ENCODE peak calls at places on chromosomes 1 and 21, in nine cellular contexts. K, O, T, Y, G, W, N, Q and P are unnamed samples.

GRCh38 chr1:164748253-164748899 is 189.4 kb downstream of the PBX1 start:
- DNase-seq in T (no peak), N (no peak), Q (peak; percentile 81), G (peak; percentile 89), W (peak; percentile 78), O (peak; percentile 99), K (peak; percentile 100), Y (no peak), P (peak; percentile 98)

GRCh38 chr1:36889846-36890245 is 144.5 kb downstream of the GRIK3 start:
- DNase-seq in K (no peak), O (no peak), T (no peak), Q (no peak), W (no peak), N (peak; percentile 0), G (no peak), Y (peak; percentile 4), P (no peak)

GRCh38 chr1:15882665-15883064 is 35.2 kb downstream of the SPEN start:
- DNase-seq in K (no peak), O (no peak), Y (no peak), N (no peak), G (no peak), W (no peak), Q (no peak), T (no peak), P (peak; percentile 34)

GRCh38 chr1:71080178-71080781 is 555 bp downstream of the ZRANB2 start:
- DNase-seq in O (no peak), Y (no peak), T (no peak), N (no peak), W (no peak), G (peak; percentile 15), Q (no peak), K (peak; percentile 14), P (peak; percentile 34)

GRCh38 chr1:209926045-209926444 is 12.0 kb upstream of the SYT14 start:
- DNase-seq in Q (peak; percentile 97), T (no peak), W (no peak), Y (no peak), G (peak; percentile 95), N (no peak), O (peak; percentile 98), K (peak; percentile 87), P (peak; percentile 86)

GRCh38 chr1:234619071-234619480 is 9.1 kb upstream of the IRF2BP2 start:
- DNase-seq in G (peak; percentile 33), W (no peak), O (peak; percentile 70), T (no peak), K (peak; percentile 71), Q (no peak), N (no peak), Y (no peak), P (no peak)

GRCh38 chr1:118947790-118948189 is 40.4 kb downstream of the TBX15 start:
- DNase-seq in W (no peak), N (no peak), O (peak; percentile 75), K (peak; percentile 88), Y (no peak), T (no peak), Q (no peak), G (peak; percentile 68), P (peak; percentile 89)

GRCh38 chr1:194512957-194513356 is 1326.5 kb upstream of the B3GALT2 start:
- DNase-seq in G (no peak), T (no peak), N (no peak), Y (no peak), K (no peak), Q (no peak), W (no peak), O (peak; percentile 18), P (no peak)

GRCh38 chr1:234553241-234554156 is 56.5 kb downstream of the IRF2BP2 start:
- DNase-seq in K (peak; percentile 95), W (no peak), Y (no peak), Q (peak; percentile 78), T (no peak), O (peak; percentile 98), G (peak; percentile 83), N (no peak), P (peak; percentile 90)

GRCh38 chr1:68620575-68620974 is 123.7 kb upstream of the DEPDC1 start:
- DNase-seq in Q (no peak), G (no peak), T (no peak), K (no peak), W (no peak), N (no peak), O (no peak), Y (no peak), P (no peak)

GRCh38 chr1:169590932-169591331 is 4.7 kb upstream of the F5 start:
- DNase-seq in T (no peak), Y (no peak), K (no peak), O (no peak), N (no peak), W (no peak), G (no peak), Q (no peak), P (no peak)

GRCh38 chr1:8120693-8121260 is 94.7 kb upstream of the ERRFI1 start:
- DNase-seq in T (no peak), W (no peak), G (no peak), Q (no peak), N (peak; percentile 56), Y (peak; percentile 67), K (peak; percentile 61), O (peak; percentile 63), P (peak; percentile 69)

GRCh38 chr1:247079141-247079874 is 697 bp upstream of the ZNF670 start:
- DNase-seq in G (no peak), W (no peak), Y (no peak), O (no peak), T (no peak), N (no peak), K (no peak), Q (no peak), P (no peak)

GRCh38 chr1:46452931-46453325 is 36.7 kb upstream of the DMBX1 start:
- DNase-seq in K (no peak), T (no peak), W (no peak), G (no peak), O (no peak), N (no peak), Q (no peak), Y (no peak), P (no peak)
- H3K4me3 ChIP-seq in K (no peak overlapping the region), T (no peak overlapping the region), W (no peak overlapping the region), G (no peak overlapping the region), O (no peak overlapping the region), N (no peak overlapping the region), Q (no peak overlapping the region), Y (no peak overlapping the region), P (no peak overlapping the region)

GRCh38 chr1:22168412-22168973 is 25.6 kb upstream of the WNT4 start:
- DNase-seq in G (no peak), K (no peak), Y (no peak), T (no peak), W (no peak), Q (no peak), N (no peak), O (no peak), P (no peak)

GRCh38 chr1:22176258-22176657 is 33.4 kb upstream of the WNT4 start:
- DNase-seq in N (no peak), T (no peak), W (no peak), G (no peak), K (no peak), Q (no peak), O (no peak), Y (no peak), P (no peak)

GRCh38 chr1:22169816-22170215 is 26.9 kb upstream of the WNT4 start:
- DNase-seq in W (no peak), Q (no peak), N (no peak), K (no peak), G (no peak), O (no peak), T (no peak), Y (no peak), P (no peak)

GRCh38 chr1:22174446-22174845 is 31.5 kb upstream of the WNT4 start:
- DNase-seq in G (no peak), T (no peak), O (no peak), Y (no peak), Q (no peak), W (peak; percentile 6), K (no peak), N (no peak), P (no peak)

GRCh38 chr1:22171951-22172715 is 29.2 kb upstream of the WNT4 start:
- DNase-seq in O (no peak), W (no peak), G (no peak), Q (no peak), K (no peak), T (no peak), Y (no peak), N (no peak), P (no peak)
- TF ChIP-seq CTCF in O (no peak), W (no peak), G (no peak), Q (no peak), K (no peak), T (no peak), Y (no peak), N (no peak), P (no peak)

GRCh38 chr21:41820384-41821080 is 53.7 kb upstream of the RIPK4 start:
- DNase-seq in N (no peak), T (no peak), Q (no peak), Y (no peak), O (no peak), K (no peak), G (no peak), W (no peak), P (no peak)

GRCh38 chr21:41821081-41821755 is 54.4 kb upstream of the RIPK4 start:
- DNase-seq in Y (no peak), T (no peak), K (no peak), Q (no peak), O (no peak), G (no peak), N (no peak), W (no peak), P (no peak)

GRCh38 chr21:41823166-41823565 is 56.0 kb downstream of the PRDM15 start:
- DNase-seq in T (no peak), Q (no peak), O (no peak), G (no peak), K (no peak), W (no peak), N (no peak), Y (no peak), P (no peak)

GRCh38 chr21:41823906-41824305 is 55.2 kb downstream of the PRDM15 start:
- DNase-seq in O (no peak), K (no peak), Q (no peak), G (no peak), T (no peak), N (no peak), W (no peak), Y (no peak), P (no peak)

GRCh38 chr21:41821756-41822431 is 55.0 kb upstream of the RIPK4 start:
- DNase-seq in W (no peak), Q (no peak), T (no peak), O (no peak), G (no peak), N (no peak), K (no peak), Y (no peak), P (no peak)
- H3K4me3 ChIP-seq in W (no peak overlapping the region), Q (no peak overlapping the region), T (no peak overlapping the region), O (no peak overlapping the region), G (no peak overlapping the region), N (no peak overlapping the region), K (no peak overlapping the region), Y (no peak overlapping the region), P (no peak overlapping the region)

DNA sequence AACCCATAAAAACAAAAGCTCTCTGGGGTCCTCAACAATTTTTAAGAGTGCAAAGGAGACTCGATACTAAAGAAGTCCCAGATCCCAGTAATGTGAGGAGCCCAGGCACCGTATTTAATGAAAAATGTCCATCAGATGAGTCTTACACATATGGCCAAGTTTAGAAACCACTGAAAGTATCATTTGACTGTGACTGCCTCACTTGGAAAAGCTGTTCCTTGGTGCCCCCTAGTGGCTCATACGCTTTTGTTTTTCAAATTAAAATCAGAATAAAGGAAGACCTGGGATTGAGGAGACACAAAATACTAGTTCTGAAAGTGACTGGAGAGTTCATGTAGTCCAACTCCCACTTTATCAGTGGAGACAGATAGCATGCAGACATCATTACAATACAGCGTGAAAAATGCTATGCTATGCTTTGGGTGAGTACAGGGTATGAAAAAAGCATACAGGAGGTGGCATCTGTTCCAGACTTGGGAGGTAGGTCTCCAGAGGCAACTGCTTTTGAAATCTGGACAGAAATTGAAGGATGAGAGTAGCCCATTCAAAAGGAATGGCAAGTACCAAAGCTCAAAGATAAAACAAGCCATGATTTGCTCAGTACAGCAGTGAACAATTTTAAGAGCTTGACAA is 33.8 kb downstream of the GDAP2 start:
- DNase-seq in O (peak; percentile 74), W (peak; percentile 54), N (peak; percentile 61), T (no peak), G (peak; percentile 89), K (peak; percentile 94), Q (peak; percentile 90), Y (peak; percentile 68), P (peak; percentile 94)
- TF ChIP-seq CTCF in O (peak; percentile 75), W (peak; percentile 69), N (peak; percentile 67), T (peak; percentile 74), G (peak; percentile 66), K (peak; percentile 72), Q (peak; percentile 66), Y (peak; percentile 67), P (peak; percentile 81)